ENCODE peak calls at places on chromosomes 12 and 14, in eight cellular contexts. F, D, J, V, X, Z, N and O are unnamed samples.

GRCh38 chr12:42871831-42872230 is 282.3 kb upstream of the PRICKLE1 start:
- DNase-seq in F (no peak), D (no peak), J (no peak), V (no peak), X (no peak), Z (no peak), N (no peak), O (no peak)

GRCh38 chr14:53011053-53011462 is 60.2 kb upstream of the FERMT2 start:
- DNase-seq in F (no peak), D (peak; percentile 30), J (no peak), V (peak; percentile 94), X (no peak), Z (peak; percentile 77), N (peak; percentile 99), O (no peak)

GRCh38 chr12:31308116-31308515 is 17.8 kb downstream of the SINHCAF start:
- DNase-seq in F (no peak), D (no peak), J (no peak), V (no peak), X (no peak), Z (no peak), N (peak; percentile 11), O (no peak)

GRCh38 chr14:95222151-95222631 is 64.9 kb upstream of the DICER1 start:
- DNase-seq in F (no peak), D (no peak), J (no peak), V (no peak), X (no peak), Z (no peak), N (peak; percentile 55), O (no peak)

GRCh38 chr12:1540690-1541089 is 53.7 kb downstream of the FBXL14 start:
- DNase-seq in F (no peak), D (no peak), J (no peak), V (peak; percentile 28), X (no peak), Z (no peak), N (peak; percentile 50), O (no peak)

GRCh38 chr14:94481468-94482131 is 5.6 kb upstream of the SERPINA9 start:
- DNase-seq in F (no peak), D (no peak), J (no peak), V (peak; percentile 41), X (no peak), Z (no peak), N (peak; percentile 66), O (no peak)

GRCh38 chr12:113359133-113359938 is 949 bp downstream of the PLBD2 start:
- DNase-seq in F (no peak), D (no peak), J (peak; percentile 11), V (peak; percentile 44), X (no peak), Z (peak; percentile 70), N (peak; percentile 23), O (peak; percentile 72)

GRCh38 chr12:93624595-93625294 is 52.3 kb downstream of the SOCS2 start:
- DNase-seq in F (no peak), D (no peak), J (no peak), V (peak; percentile 93), X (peak; percentile 45), Z (no peak), N (peak; percentile 98), O (no peak)

GRCh38 chr12:97875064-97875463 is 412.5 kb downstream of the RMST start:
- DNase-seq in F (no peak), D (no peak), J (no peak), V (no peak), X (no peak), Z (no peak), N (no peak), O (no peak)

GRCh38 chr12:54217774-54218221 is 29.0 kb upstream of the SMUG1 start:
- DNase-seq in F (no peak), D (no peak), J (no peak), V (no peak), X (peak; percentile 57), Z (peak; percentile 57), N (peak; percentile 22), O (peak; percentile 78)

GRCh38 chr12:99332936-99333591 is 314.5 kb upstream of the GARIN6 start:
- DNase-seq in F (no peak), D (no peak), J (no peak), V (no peak), X (no peak), Z (no peak), N (no peak), O (no peak)

GRCh38 chr12:115160290-115161108 is 476.5 kb upstream of the TBX3 start:
- DNase-seq in F (no peak), D (no peak), J (no peak), V (no peak), X (no peak), Z (no peak), N (no peak), O (no peak)

GRCh38 chr14:99463974-99464373 is 16.7 kb downstream of the SETD3 start:
- DNase-seq in F (no peak), D (no peak), J (no peak), V (no peak), X (no peak), Z (no peak), N (no peak), O (no peak)

GRCh38 chr12:30908389-30909087 is 18.0 kb upstream of the TSPAN11 start:
- DNase-seq in F (no peak), D (no peak), J (peak; percentile 90), V (peak; percentile 87), X (no peak), Z (no peak), N (peak; percentile 44), O (no peak)

GRCh38 chr14:31945074-31945613 is 132.0 kb upstream of the ARHGAP5 start:
- DNase-seq in F (peak; percentile 10), D (no peak), J (peak; percentile 77), V (peak; percentile 68), X (no peak), Z (no peak), N (no peak), O (no peak)

GRCh38 chr14:69664190-69664742 is 52.9 kb downstream of the SUSD6 start:
- DNase-seq in F (no peak), D (no peak), J (no peak), V (no peak), X (no peak), Z (no peak), N (no peak), O (no peak)

GRCh38 chr12:118052324-118053070 is 8.5 kb downstream of the WSB2 start:
- DNase-seq in F (no peak), D (no peak), J (no peak), V (peak; percentile 99), X (no peak), Z (peak; percentile 87), N (peak; percentile 96), O (peak; percentile 61)